ENCODE peak calls at places on chromosomes 2 and 18, in nine cellular contexts. One of them, this sample, is unnamed.

GRCh38 chr2:12730265-12730664 is 13.5 kb downstream of the TRIB2 start:
- DNase-seq in HepG2: no peak
- DNase-seq in HCT116: no peak
- DNase-seq in testis: no peak
- DNase-seq in tibial nerve: no peak
- DNase-seq in thyroid gland: no peak
- DNase-seq in spleen: no peak
- DNase-seq in esophagus muscularis mucosa: no peak
- DNase-seq in esophagus squamous epithelium: no peak
- DNase-seq in this sample: no peak

GRCh38 chr2:34107811-34108210 is 508.7 kb upstream of the FAM98A start:
- DNase-seq in HCT116: no peak
- DNase-seq in tibial nerve: no peak
- DNase-seq in thyroid gland: no peak
- DNase-seq in testis: no peak
- DNase-seq in spleen: no peak
- DNase-seq in HepG2: no peak
- DNase-seq in esophagus muscularis mucosa: no peak
- DNase-seq in esophagus squamous epithelium: no peak
- DNase-seq in this sample: no peak

GRCh38 chr2:227219312-227220105 is 55.1 kb downstream of the COL4A3 start:
- DNase-seq in spleen: no peak
- DNase-seq in tibial nerve: no peak
- DNase-seq in esophagus squamous epithelium: no peak
- DNase-seq in HCT116: no peak
- DNase-seq in HepG2: no peak
- DNase-seq in esophagus muscularis mucosa: no peak
- DNase-seq in thyroid gland: no peak
- DNase-seq in testis: no peak
- DNase-seq in this sample: no peak

GRCh38 chr2:190819835-190820234 is 60.8 kb upstream of the GLS start:
- DNase-seq in tibial nerve: no peak
- DNase-seq in esophagus muscularis mucosa: no peak
- DNase-seq in thyroid gland: no peak
- DNase-seq in testis: no peak
- DNase-seq in spleen: no peak
- DNase-seq in HepG2: no peak
- DNase-seq in esophagus squamous epithelium: no peak
- DNase-seq in HCT116: no peak
- DNase-seq in this sample: no peak

GRCh38 chr2:238921681-238922319 is 73.9 kb downstream of the TWIST2 start:
- DNase-seq in spleen: peak; percentile 57
- DNase-seq in testis: no peak
- DNase-seq in HCT116: no peak
- DNase-seq in esophagus muscularis mucosa: no peak
- DNase-seq in HepG2: no peak
- DNase-seq in esophagus squamous epithelium: no peak
- DNase-seq in thyroid gland: no peak
- DNase-seq in tibial nerve: no peak
- DNase-seq in this sample: no peak

GRCh38 chr2:55961318-55961911 is 37.8 kb upstream of the EFEMP1 start:
- DNase-seq in testis: peak; percentile 17
- DNase-seq in HepG2: peak; percentile 44
- DNase-seq in esophagus muscularis mucosa: no peak
- DNase-seq in thyroid gland: no peak
- DNase-seq in HCT116: peak; percentile 50
- DNase-seq in spleen: no peak
- DNase-seq in tibial nerve: no peak
- DNase-seq in esophagus squamous epithelium: no peak
- DNase-seq in this sample: no peak

GRCh38 chr2:183284606-183285005 is 160.4 kb downstream of the NUP35 start:
- DNase-seq in testis: no peak
- DNase-seq in esophagus squamous epithelium: no peak
- DNase-seq in HCT116: no peak
- DNase-seq in tibial nerve: no peak
- DNase-seq in esophagus muscularis mucosa: no peak
- DNase-seq in spleen: no peak
- DNase-seq in thyroid gland: no peak
- DNase-seq in HepG2: no peak
- DNase-seq in this sample: no peak

GRCh38 chr2:8298783-8299182 is 383.1 kb upstream of the ID2 start:
- DNase-seq in HCT116: no peak
- DNase-seq in tibial nerve: no peak
- DNase-seq in testis: peak; percentile 31
- DNase-seq in thyroid gland: no peak
- DNase-seq in HepG2: no peak
- DNase-seq in esophagus muscularis mucosa: no peak
- DNase-seq in spleen: no peak
- DNase-seq in esophagus squamous epithelium: no peak
- DNase-seq in this sample: peak; percentile 47

GRCh38 chr18:68438983-68439382 is 275.9 kb downstream of the TMX3 start:
- DNase-seq in esophagus squamous epithelium: no peak
- DNase-seq in HCT116: no peak
- DNase-seq in esophagus muscularis mucosa: no peak
- DNase-seq in HepG2: no peak
- DNase-seq in testis: no peak
- DNase-seq in thyroid gland: no peak
- DNase-seq in tibial nerve: no peak
- DNase-seq in spleen: no peak
- DNase-seq in this sample: no peak

GRCh38 chr2:161961046-161961445 is 113.0 kb downstream of the DPP4 start:
- DNase-seq in esophagus muscularis mucosa: no peak
- DNase-seq in thyroid gland: no peak
- DNase-seq in HCT116: no peak
- DNase-seq in tibial nerve: no peak
- DNase-seq in testis: no peak
- DNase-seq in esophagus squamous epithelium: no peak
- DNase-seq in spleen: no peak
- DNase-seq in HepG2: no peak
- DNase-seq in this sample: no peak

GRCh38 chr2:647691-648231 is 29.4 kb downstream of the TMEM18 start:
- DNase-seq in HepG2: no peak
- DNase-seq in testis: peak; percentile 10
- DNase-seq in tibial nerve: no peak
- DNase-seq in thyroid gland: no peak
- DNase-seq in HCT116: no peak
- DNase-seq in esophagus muscularis mucosa: peak; percentile 81
- DNase-seq in spleen: no peak
- DNase-seq in esophagus squamous epithelium: no peak
- DNase-seq in this sample: no peak

GRCh38 chr2:55460562-55460961 is 40.9 kb upstream of the CCDC88A start:
- DNase-seq in tibial nerve: no peak
- DNase-seq in esophagus muscularis mucosa: no peak
- DNase-seq in esophagus squamous epithelium: no peak
- DNase-seq in HepG2: peak; percentile 27
- DNase-seq in spleen: no peak
- DNase-seq in thyroid gland: no peak
- DNase-seq in testis: no peak
- DNase-seq in HCT116: no peak
- DNase-seq in this sample: peak; percentile 2

GRCh38 chr18:59129964-59130703 is 9.6 kb upstream of the SEC11C start:
- DNase-seq in esophagus muscularis mucosa: no peak
- DNase-seq in esophagus squamous epithelium: no peak
- DNase-seq in HepG2: no peak
- DNase-seq in thyroid gland: no peak
- DNase-seq in testis: no peak
- DNase-seq in spleen: no peak
- DNase-seq in HCT116: no peak
- DNase-seq in tibial nerve: no peak
- DNase-seq in this sample: no peak

GRCh38 chr2:219149667-219150066 is 10.9 kb downstream of the NHEJ1 start:
- DNase-seq in tibial nerve: no peak
- DNase-seq in esophagus squamous epithelium: no peak
- DNase-seq in HepG2: peak; percentile 62
- DNase-seq in thyroid gland: peak; percentile 43
- DNase-seq in testis: no peak
- DNase-seq in spleen: no peak
- DNase-seq in HCT116: no peak
- DNase-seq in esophagus muscularis mucosa: no peak
- DNase-seq in this sample: no peak

GRCh38 chr2:36395866-36396265 is 40.3 kb downstream of the CRIM1 start:
- DNase-seq in tibial nerve: no peak
- DNase-seq in HepG2: no peak
- DNase-seq in esophagus muscularis mucosa: no peak
- DNase-seq in HCT116: no peak
- DNase-seq in spleen: no peak
- DNase-seq in testis: no peak
- DNase-seq in thyroid gland: no peak
- DNase-seq in esophagus squamous epithelium: no peak
- DNase-seq in this sample: no peak

GRCh38 chr18:991441-991840 is 86.8 kb downstream of the ADCYAP1 start:
- DNase-seq in HCT116: no peak
- DNase-seq in spleen: no peak
- DNase-seq in esophagus muscularis mucosa: no peak
- DNase-seq in tibial nerve: no peak
- DNase-seq in thyroid gland: no peak
- DNase-seq in esophagus squamous epithelium: no peak
- DNase-seq in HepG2: no peak
- DNase-seq in testis: no peak
- DNase-seq in this sample: no peak

GRCh38 chr2:206614825-206615224 is 27.5 kb upstream of the FAM237A start:
- DNase-seq in esophagus squamous epithelium: no peak
- DNase-seq in testis: no peak
- DNase-seq in tibial nerve: no peak
- DNase-seq in thyroid gland: no peak
- DNase-seq in esophagus muscularis mucosa: no peak
- DNase-seq in spleen: no peak
- DNase-seq in HCT116: no peak
- DNase-seq in HepG2: no peak
- DNase-seq in this sample: peak; percentile 56

GRCh38 chr18:2148823-2149222 is 422.5 kb downstream of the METTL4 start:
- DNase-seq in HepG2: no peak
- DNase-seq in esophagus muscularis mucosa: no peak
- DNase-seq in HCT116: no peak
- DNase-seq in esophagus squamous epithelium: no peak
- DNase-seq in testis: no peak
- DNase-seq in spleen: no peak
- DNase-seq in tibial nerve: no peak
- DNase-seq in thyroid gland: no peak
- DNase-seq in this sample: no peak

DNA sequence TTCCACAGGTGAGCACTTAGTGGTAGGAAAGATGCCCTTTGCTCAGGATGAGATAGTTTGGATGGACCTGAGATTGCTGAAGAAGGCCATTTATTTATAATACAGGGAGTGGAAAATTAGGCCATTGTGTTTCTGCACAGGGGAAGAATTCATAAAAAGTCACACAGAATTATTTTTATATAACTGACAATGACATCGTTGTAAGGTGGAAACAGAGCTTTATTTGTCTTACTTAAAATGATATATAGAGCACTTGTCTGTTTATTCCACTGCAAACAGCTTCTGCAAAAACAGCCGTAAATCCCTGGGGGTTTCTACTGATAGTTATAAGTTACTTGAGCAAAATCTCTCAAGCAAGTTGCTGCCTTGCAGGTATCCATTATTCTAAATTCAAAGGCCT is 158.1 kb upstream of the ZNF521 start:
- DNase-seq in HCT116: no peak
- DNase-seq in tibial nerve: no peak
- DNase-seq in esophagus squamous epithelium: no peak
- DNase-seq in spleen: no peak
- DNase-seq in thyroid gland: no peak
- DNase-seq in testis: no peak
- DNase-seq in esophagus muscularis mucosa: no peak
- DNase-seq in HepG2: no peak
- DNase-seq in this sample: no peak
- H3K27ac ChIP-seq in HCT116: no peak overlapping the region
- H3K27ac ChIP-seq in tibial nerve: no peak overlapping the region
- H3K27ac ChIP-seq in esophagus squamous epithelium: no peak overlapping the region
- H3K27ac ChIP-seq in spleen: no peak overlapping the region
- H3K27ac ChIP-seq in thyroid gland: no peak overlapping the region
- H3K27ac ChIP-seq in testis: no peak overlapping the region
- H3K27ac ChIP-seq in esophagus muscularis mucosa: no peak overlapping the region
- H3K27ac ChIP-seq in HepG2: no peak overlapping the region
- H3K27ac ChIP-seq in this sample: no peak overlapping the region

GRCh38 chr18:21634588-21635199 is 22.6 kb downstream of the SNRPD1 start:
- DNase-seq in spleen: no peak
- DNase-seq in HCT116: no peak
- DNase-seq in esophagus muscularis mucosa: no peak
- DNase-seq in thyroid gland: no peak
- DNase-seq in testis: no peak
- DNase-seq in tibial nerve: no peak
- DNase-seq in esophagus squamous epithelium: no peak
- DNase-seq in HepG2: no peak
- DNase-seq in this sample: no peak
- TF ChIP-seq POLR2A in spleen: no peak
- TF ChIP-seq POLR2A in HCT116: no peak
- TF ChIP-seq POLR2A in esophagus muscularis mucosa: no peak
- TF ChIP-seq POLR2A in thyroid gland: no peak
- TF ChIP-seq POLR2A in testis: no peak
- TF ChIP-seq POLR2A in tibial nerve: no peak
- TF ChIP-seq POLR2A in esophagus squamous epithelium: no peak
- TF ChIP-seq POLR2A in HepG2: no peak
- TF ChIP-seq POLR2A in this sample: no peak

DNA sequence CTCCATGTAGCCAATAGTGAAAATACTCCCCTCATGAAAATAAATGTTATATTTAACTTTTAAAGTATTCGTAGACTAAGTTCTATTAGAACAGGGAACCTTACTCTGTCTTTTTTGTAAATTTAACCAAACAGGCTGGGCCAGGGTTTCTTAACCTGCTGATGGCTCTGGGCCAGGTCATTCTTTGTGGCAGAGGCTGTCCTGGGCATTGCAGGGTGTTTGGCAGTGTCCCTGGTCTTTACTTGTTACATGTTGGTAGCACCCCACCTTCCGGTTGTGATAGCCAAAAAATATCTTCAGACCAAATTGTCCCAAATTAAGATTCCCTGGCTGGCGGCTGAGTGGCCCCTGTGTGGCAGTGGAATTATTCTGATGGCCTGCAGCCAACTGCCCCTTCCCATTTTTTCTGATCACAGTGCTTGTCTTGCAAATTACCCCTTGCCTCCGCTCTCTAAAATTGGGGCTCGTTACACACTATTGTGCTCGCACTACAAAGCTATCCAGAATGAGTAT is 216.7 kb downstream of the SH3RF3 start:
- DNase-seq in esophagus squamous epithelium: no peak
- DNase-seq in HepG2: no peak
- DNase-seq in testis: no peak
- DNase-seq in tibial nerve: no peak
- DNase-seq in HCT116: no peak
- DNase-seq in esophagus muscularis mucosa: peak; percentile 74
- DNase-seq in spleen: no peak
- DNase-seq in thyroid gland: peak; percentile 66
- DNase-seq in this sample: peak; percentile 53
- H3K9me3 ChIP-seq in esophagus squamous epithelium: no peaks in the 10 kb centered on the region
- H3K9me3 ChIP-seq in HepG2: no peaks in the 10 kb centered on the region
- H3K9me3 ChIP-seq in testis: no peaks in the 10 kb centered on the region
- H3K9me3 ChIP-seq in tibial nerve: no peaks in the 10 kb centered on the region
- H3K9me3 ChIP-seq in HCT116: no peaks in the 10 kb centered on the region
- H3K9me3 ChIP-seq in esophagus muscularis mucosa: no peaks in the 10 kb centered on the region
- H3K9me3 ChIP-seq in spleen: no peaks in the 10 kb centered on the region
- H3K9me3 ChIP-seq in thyroid gland: no peaks in the 10 kb centered on the region
- H3K9me3 ChIP-seq in this sample: no peaks in the 10 kb centered on the region

DNA sequence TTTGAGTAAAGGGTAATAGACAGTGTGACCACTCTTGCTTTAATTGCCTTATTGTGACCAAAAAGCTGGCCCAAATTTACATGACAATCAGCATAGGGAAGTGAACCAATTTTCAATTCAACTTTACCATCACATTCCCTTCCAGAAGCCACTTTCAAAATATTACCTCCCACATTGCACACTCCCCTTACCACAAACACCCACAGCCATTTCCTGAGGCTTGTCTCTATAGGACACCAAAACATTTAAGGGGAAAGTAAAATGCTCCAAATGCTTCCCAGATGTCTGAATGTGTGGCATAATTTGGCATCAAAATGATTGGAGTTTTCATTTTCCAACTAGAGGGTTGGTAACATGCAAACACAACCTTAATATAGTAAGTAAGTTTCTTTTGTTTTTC is 616.1 kb downstream of the SLC4A3 start:
- DNase-seq in testis: no peak
- DNase-seq in HCT116: no peak
- DNase-seq in esophagus muscularis mucosa: no peak
- DNase-seq in esophagus squamous epithelium: no peak
- DNase-seq in spleen: no peak
- DNase-seq in tibial nerve: no peak
- DNase-seq in thyroid gland: no peak
- DNase-seq in HepG2: no peak
- DNase-seq in this sample: no peak
- H3K27ac ChIP-seq in testis: no peak overlapping the region
- H3K27ac ChIP-seq in HCT116: no peak overlapping the region
- H3K27ac ChIP-seq in esophagus muscularis mucosa: no peak overlapping the region
- H3K27ac ChIP-seq in esophagus squamous epithelium: no peak overlapping the region
- H3K27ac ChIP-seq in spleen: no peak overlapping the region
- H3K27ac ChIP-seq in tibial nerve: no peak overlapping the region
- H3K27ac ChIP-seq in thyroid gland: no peak overlapping the region
- H3K27ac ChIP-seq in HepG2: no peak overlapping the region
- H3K27ac ChIP-seq in this sample: no peak overlapping the region

This sample was measured in adrenal gland.